ENCODE peak calls at places on chromosome 2, in four cellular contexts. L is HL-60, F is K562, H is GM12878. O is an unnamed sample.

GRCh38 chr2:217973008-217973787 is 29.6 kb downstream of the TNS1 start:
- DNase-seq in L (no peak), F (no peak), H (no peak), O (no peak)

GRCh38 chr2:105081006-105081701 is 43.3 kb downstream of the MRPS9 start:
- DNase-seq in L (no peak), F (no peak), H (no peak), O (no peak)

GRCh38 chr2:145184741-145185671 is 665.1 kb upstream of the ZEB2 start:
- DNase-seq in L (peak), F (no peak), H (no peak), O (no peak)

GRCh38 chr2:123359636-123360035 is 665.5 kb upstream of the CNTNAP5 start:
- DNase-seq in L (no peak), F (no peak), H (no peak), O (no peak)

GRCh38 chr2:191246820-191247380 is 1.7 kb downstream of the MYO1B start:
- DNase-seq in L (no peak), F (no peak), H (no peak), O (no peak)

GRCh38 chr2:152247337-152247695 is 71.8 kb upstream of the STAM2 start:
- DNase-seq in L (no peak), F (no peak), H (no peak), O (no peak)

GRCh38 chr2:44582363-44583008 is 220.7 kb downstream of the CAMKMT start:
- DNase-seq in L (no peak), F (no peak), H (no peak), O (no peak)

GRCh38 chr2:225103737-225104141 is 61.5 kb upstream of the DOCK10 start:
- DNase-seq in L (no peak), F (no peak), H (no peak), O (no peak)

GRCh38 chr2:170369894-170370293 is 191.9 kb downstream of the MYO3B start:
- DNase-seq in L (no peak), F (no peak), H (no peak), O (no peak)

GRCh38 chr2:224520064-224520463 is 65.1 kb downstream of the CUL3 start:
- DNase-seq in L (no peak), F (no peak), H (peak), O (peak)

GRCh38 chr2:18465979-18466378 is 94.5 kb downstream of the RDH14 start:
- DNase-seq in L (no peak), F (no peak), H (no peak), O (no peak)

GRCh38 chr2:159200498-159200897 is 86.0 kb downstream of the WDSUB1 start:
- DNase-seq in L (no peak), F (no peak), H (no peak), O (no peak)

GRCh38 chr2:238462782-238463396 is 36.2 kb downstream of the ASB1 start:
- DNase-seq in L (peak), F (peak), H (peak), O (peak)

GRCh38 chr2:105111365-105112150 is 73.7 kb downstream of the MRPS9 start:
- DNase-seq in L (no peak), F (no peak), H (no peak), O (no peak)

GRCh38 chr2:207041279-207041678 is 102.0 kb downstream of the CPO start:
- DNase-seq in L (no peak), F (no peak), H (no peak), O (no peak)

GRCh38 chr2:28926837-28927236 is 32.4 kb downstream of the WDR43 start:
- DNase-seq in L (no peak), F (no peak), H (no peak), O (no peak)

GRCh38 chr2:233280114-233280693 is 27.4 kb upstream of the SAG start:
- DNase-seq in L (no peak), F (no peak), H (no peak), O (no peak)

GRCh38 chr2:6290626-6291025 is 575.1 kb downstream of the CMPK2 start:
- DNase-seq in L (no peak), F (no peak), H (no peak), O (no peak)

GRCh38 chr2:48268671-48269070 is 261.3 kb upstream of the STON1 start:
- DNase-seq in L (peak), F (no peak), H (no peak), O (no peak)

GRCh38 chr2:99488999-99489757 is 639 bp downstream of the REV1 start:
- DNase-seq in L (peak), F (peak), H (no peak), O (peak)

GRCh38 chr2:64996914-64997313 is 7.7 kb downstream of the SLC1A4 start:
- DNase-seq in L (no peak), F (no peak), H (no peak), O (no peak)

GRCh38 chr2:199273043-199273647 is 184.6 kb downstream of the SATB2 start:
- DNase-seq in L (no peak), F (no peak), H (no peak), O (no peak)

GRCh38 chr2:192053921-192054320 is 140.8 kb downstream of the TMEFF2 start:
- DNase-seq in L (no peak), F (no peak), H (no peak), O (no peak)

GRCh38 chr2:84939426-84940087 is 31.4 kb upstream of the KCMF1 start:
- DNase-seq in L (peak), F (no peak), H (peak), O (peak)

GRCh38 chr2:237060518-237061312 is 25.0 kb upstream of the COPS8 start:
- DNase-seq in L (peak), F (peak), H (no peak), O (no peak)

GRCh38 chr2:74385396-74385795 is 5.3 kb upstream of the DCTN1 start:
- DNase-seq in L (peak), F (no peak), H (no peak), O (no peak)

GRCh38 chr2:118969734-118970395 is 27.9 kb downstream of the MARCO start:
- DNase-seq in L (no peak), F (no peak), H (no peak), O (no peak)

GRCh38 chr2:171225989-171226388 is 65.3 kb upstream of the TLK1 start:
- DNase-seq in L (no peak), F (no peak), H (no peak), O (no peak)

GRCh38 chr2:187404431-187405110 is 43.5 kb downstream of the CALCRL start:
- DNase-seq in L (no peak), F (no peak), H (no peak), O (no peak)

GRCh38 chr2:237546876-237547395 is 19.4 kb upstream of the PRLH start:
- DNase-seq in L (no peak), F (no peak), H (no peak), O (no peak)

GRCh38 chr2:9654429-9655100 is 23.8 kb upstream of the YWHAQ start:
- DNase-seq in L (no peak), F (no peak), H (no peak), O (no peak)

GRCh38 chr2:9657083-9657482 is 26.3 kb upstream of the YWHAQ start:
- DNase-seq in L (no peak), F (no peak), H (no peak), O (no peak)

GRCh38 chr2:9655441-9656269 is 24.9 kb upstream of the YWHAQ start:
- DNase-seq in L (no peak), F (no peak), H (peak), O (no peak)

GRCh38 chr2:9657731-9658130 is 26.9 kb upstream of the YWHAQ start:
- DNase-seq in L (no peak), F (peak), H (no peak), O (no peak)

DNA sequence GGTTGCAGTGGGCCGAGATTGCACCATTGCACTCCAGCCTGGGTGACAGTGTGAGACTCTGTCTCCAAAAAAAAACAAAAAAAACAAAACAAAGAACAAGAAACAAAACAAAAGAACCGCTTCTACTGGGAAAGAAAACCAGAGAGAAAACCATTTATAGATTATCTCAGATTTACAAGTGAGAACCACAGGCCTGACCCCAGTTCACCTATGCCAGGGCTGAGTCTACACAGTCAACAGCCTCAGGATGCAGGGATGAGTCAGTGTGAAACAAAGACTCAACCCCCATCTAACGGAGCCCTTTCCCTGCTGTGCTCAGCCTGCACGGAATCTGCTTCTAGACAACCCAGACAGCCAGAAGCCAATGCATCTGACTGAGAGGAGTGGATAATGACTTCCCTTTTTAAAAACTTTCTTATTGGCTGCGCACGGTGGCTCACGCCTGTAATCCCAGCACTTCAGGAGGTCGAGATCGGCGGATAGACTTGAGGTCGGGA is 25.5 kb upstream of the YWHAQ start:
- DNase-seq in L (peak), F (no peak), H (peak), O (peak)
- TF ChIP-seq SPI1 in L (no peak), F (no peak), H (peak), O (peak)

GRCh38 chr2:150698016-150698661 is 210.7 kb upstream of the RND3 start:
- DNase-seq in L (no peak), F (no peak), H (no peak), O (no peak)
- TF ChIP-seq SPI1 in L (no peak), F (no peak), H (no peak), O (no peak)

GRCh38 chr2:216829533-216829932 is 30.3 kb downstream of the TNP1 start:
- DNase-seq in L (no peak), F (no peak), H (no peak), O (no peak)
- TF ChIP-seq SPI1 in L (no peak), F (no peak), H (no peak), O (no peak)

GRCh38 chr2:173448938-173449471 is 94.3 kb downstream of the CDCA7 start:
- DNase-seq in L (peak), F (peak), H (peak), O (peak)
- TF ChIP-seq SPI1 in L (no peak), F (no peak), H (no peak), O (no peak)

GRCh38 chr2:69973335-69973735 is 11.9 kb upstream of the ASPRV1 start:
- DNase-seq in L (no peak), F (peak), H (no peak), O (no peak)
- TF ChIP-seq SPI1 in L (no peak), F (no peak), H (no peak), O (no peak)

DNA sequence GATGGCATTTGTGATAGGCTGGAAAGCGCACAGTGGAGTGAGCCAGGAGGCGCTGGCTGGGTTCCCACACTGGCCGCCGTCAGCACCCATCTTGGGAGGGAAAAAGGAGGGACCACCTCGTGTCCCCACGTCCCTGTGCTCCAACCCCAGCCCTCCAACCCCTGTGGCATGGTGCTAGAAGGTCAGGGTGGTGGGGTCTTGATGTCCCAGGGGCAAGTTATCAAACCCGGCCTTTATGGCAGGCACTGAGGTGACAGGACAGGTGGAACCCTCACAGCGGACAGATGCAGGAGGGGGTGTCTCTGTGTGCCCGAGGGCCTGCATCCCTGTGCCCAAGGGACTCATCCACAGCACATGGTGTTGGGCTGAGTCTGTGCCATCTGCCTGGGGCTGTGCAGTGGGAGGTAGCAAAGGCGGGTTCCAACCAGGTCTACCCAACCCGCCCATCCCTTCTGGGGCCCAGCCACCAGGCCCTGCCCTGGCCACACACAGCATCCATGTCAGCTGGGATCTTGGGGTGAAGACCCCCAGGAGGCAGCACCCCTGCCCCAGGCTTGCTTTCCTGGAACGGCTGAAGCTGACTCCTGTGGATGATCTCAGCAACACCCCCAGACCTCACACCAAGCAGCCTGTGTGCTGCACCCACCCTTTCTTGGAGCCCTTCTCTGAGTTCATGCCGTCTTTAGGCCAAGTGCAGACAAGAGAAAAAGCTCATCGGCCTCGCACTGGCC is 246.1 kb downstream of the NDUFA10 start:
- DNase-seq in L (no peak), F (no peak), H (no peak), O (no peak)
- TF ChIP-seq SPI1 in L (no peak), F (no peak), H (no peak), O (no peak)

GRCh38 chr2:67899187-67899586 is 163.6 kb downstream of the C1D start:
- DNase-seq in L (no peak), F (no peak), H (no peak), O (no peak)

GRCh38 chr2:67898605-67899004 is 164.2 kb downstream of the C1D start:
- DNase-seq in L (no peak), F (no peak), H (no peak), O (no peak)

GRCh38 chr2:67891642-67892041 is 171.2 kb downstream of the C1D start:
- DNase-seq in L (no peak), F (no peak), H (no peak), O (no peak)

GRCh38 chr2:67896131-67896865 is 166.5 kb downstream of the C1D start:
- DNase-seq in L (no peak), F (no peak), H (no peak), O (no peak)

DNA sequence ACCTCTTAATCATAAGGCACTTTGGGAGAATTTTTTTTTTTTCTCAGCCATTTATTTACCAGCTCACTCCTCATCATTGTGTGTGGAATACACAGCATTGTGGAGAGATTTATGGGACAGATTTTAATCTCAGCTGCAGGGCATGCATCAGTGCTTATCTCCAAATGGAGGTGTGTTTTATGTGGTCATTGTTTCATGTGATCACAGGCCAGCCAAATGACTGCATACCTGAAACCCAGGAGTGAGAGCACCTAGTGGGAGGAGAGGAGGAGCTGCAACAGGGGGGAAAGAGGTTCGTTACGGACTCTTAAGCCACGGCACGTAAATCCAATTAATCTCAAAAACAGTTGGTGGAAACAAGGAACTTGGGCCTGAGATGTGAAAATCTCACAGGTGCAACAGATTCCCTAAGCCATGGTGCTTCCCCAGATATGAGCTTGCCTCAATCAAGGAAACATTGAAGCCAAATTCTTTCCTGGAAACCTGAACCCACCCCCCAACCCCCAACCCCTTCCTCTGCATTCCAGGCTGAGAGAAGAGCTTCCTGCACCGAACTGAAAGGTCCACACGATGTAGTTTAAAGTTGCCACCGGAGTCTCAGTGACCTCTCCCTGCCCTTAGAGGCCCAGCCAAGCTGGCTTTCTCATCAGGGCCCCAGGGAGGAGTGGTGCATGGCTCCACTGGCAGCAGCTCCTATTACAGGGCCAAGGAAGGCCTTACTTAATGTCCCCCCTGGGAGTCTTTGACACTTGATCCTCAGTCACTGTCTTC is 167.4 kb downstream of the C1D start:
- DNase-seq in L (no peak), F (no peak), H (no peak), O (no peak)
- TF ChIP-seq SPI1 in L (no peak), F (no peak), H (no peak), O (no peak)

O was measured in GM12891.